ENCODE peak calls at places on chromosome 6, in seven cellular contexts. A is upper lobe of right lung, J is ascending aorta, I is left ventricle myocardium inferior, E is stomach, R is neural progenitor cell, W is AG04450. M is an unnamed sample. For H3K27me3, the result is how much of the 10 kb centered on the place peaks cover.

GRCh38 chr6:29679962-29680361 is 990 bp downstream of the ZFP57 start:
- DNase-seq in I (no peak), W (no peak), J (no peak), E (no peak), R (no peak), A (no peak), M (no peak)

GRCh38 chr6:108779521-108779920 is 68.7 kb upstream of the ARMC2 start:
- DNase-seq in A (no peak), E (no peak), W (no peak), J (no peak), I (no peak), R (no peak), M (no peak)

GRCh38 chr6:164243949-164244348 is 829.4 kb downstream of the QKI start:
- DNase-seq in J (no peak), W (no peak), E (no peak), A (no peak), R (no peak), I (no peak), M (no peak)

GRCh38 chr6:133899556-133899955 is 10.6 kb downstream of the TCF21 start:
- DNase-seq in J (no peak), W (no peak), A (no peak), E (no peak), I (no peak), R (no peak), M (no peak)

GRCh38 chr6:84768442-84769174 is 4.2 kb upstream of the TBX18 start:
- DNase-seq in W (no peak), A (no peak), I (no peak), R (peak), J (no peak), E (no peak), M (no peak)

GRCh38 chr6:6293317-6293716 is 27.1 kb downstream of the F13A1 start:
- DNase-seq in J (no peak), R (no peak), E (no peak), A (no peak), I (no peak), W (no peak), M (no peak)

GRCh38 chr6:44054635-44055559 is 72.4 kb downstream of the MRPL14 start:
- DNase-seq in R (no peak), E (no peak), W (no peak), J (no peak), A (no peak), I (no peak), M (peak)

GRCh38 chr6:102736941-102737368 is 1343.4 kb downstream of the GRIK2 start:
- DNase-seq in J (no peak), A (no peak), W (peak), E (no peak), R (no peak), I (no peak), M (peak)

GRCh38 chr6:9848094-9848493 is 566.8 kb downstream of the TFAP2A start:
- DNase-seq in I (no peak), A (no peak), R (no peak), W (no peak), J (no peak), E (no peak), M (no peak)

GRCh38 chr6:33620584-33621395 is at the start of gene ITPR3:
- DNase-seq in E (peak), A (peak), R (peak), W (no peak), J (no peak), I (peak), M (no peak)

DNA sequence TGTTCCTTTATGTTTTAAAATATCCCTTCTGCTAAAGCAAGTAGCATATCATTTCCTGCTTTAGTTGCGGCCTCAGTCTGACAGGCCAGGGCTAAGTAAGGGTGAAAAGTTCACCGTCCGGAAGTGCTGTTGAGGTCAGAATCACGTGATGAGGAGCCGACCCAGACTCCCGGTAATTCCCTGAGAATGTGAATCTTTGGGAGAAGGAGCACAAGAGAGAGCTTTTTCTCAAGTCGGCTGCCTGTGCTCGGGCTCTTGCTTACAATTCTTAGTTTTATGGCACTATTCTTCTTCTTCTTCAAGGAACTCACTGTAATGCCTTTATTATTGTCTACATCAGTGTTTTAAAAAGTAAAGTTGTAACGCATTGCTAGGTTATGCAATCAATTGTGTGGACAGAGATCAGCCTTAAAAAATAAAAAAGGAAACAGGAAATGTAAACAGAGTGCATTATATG is 309.3 kb downstream of the PRL start:
- DNase-seq in J (peak), I (peak), W (peak), E (peak), A (no peak), R (peak), M (peak)
- H3K4me3 ChIP-seq in J (no peak), I (peak), W (peak), E (peak), A (peak), R (no peak), M (no peak)

GRCh38 chr6:40990301-40990700 is 48.7 kb downstream of the UNC5CL start:
- DNase-seq in R (no peak), I (no peak), E (no peak), W (no peak), J (no peak), A (no peak), M (no peak)
- TF ChIP-seq CTCF in R (no peak), I (no peak), E (no peak), W (peak), J (no peak), A (no peak), M (peak)

DNA sequence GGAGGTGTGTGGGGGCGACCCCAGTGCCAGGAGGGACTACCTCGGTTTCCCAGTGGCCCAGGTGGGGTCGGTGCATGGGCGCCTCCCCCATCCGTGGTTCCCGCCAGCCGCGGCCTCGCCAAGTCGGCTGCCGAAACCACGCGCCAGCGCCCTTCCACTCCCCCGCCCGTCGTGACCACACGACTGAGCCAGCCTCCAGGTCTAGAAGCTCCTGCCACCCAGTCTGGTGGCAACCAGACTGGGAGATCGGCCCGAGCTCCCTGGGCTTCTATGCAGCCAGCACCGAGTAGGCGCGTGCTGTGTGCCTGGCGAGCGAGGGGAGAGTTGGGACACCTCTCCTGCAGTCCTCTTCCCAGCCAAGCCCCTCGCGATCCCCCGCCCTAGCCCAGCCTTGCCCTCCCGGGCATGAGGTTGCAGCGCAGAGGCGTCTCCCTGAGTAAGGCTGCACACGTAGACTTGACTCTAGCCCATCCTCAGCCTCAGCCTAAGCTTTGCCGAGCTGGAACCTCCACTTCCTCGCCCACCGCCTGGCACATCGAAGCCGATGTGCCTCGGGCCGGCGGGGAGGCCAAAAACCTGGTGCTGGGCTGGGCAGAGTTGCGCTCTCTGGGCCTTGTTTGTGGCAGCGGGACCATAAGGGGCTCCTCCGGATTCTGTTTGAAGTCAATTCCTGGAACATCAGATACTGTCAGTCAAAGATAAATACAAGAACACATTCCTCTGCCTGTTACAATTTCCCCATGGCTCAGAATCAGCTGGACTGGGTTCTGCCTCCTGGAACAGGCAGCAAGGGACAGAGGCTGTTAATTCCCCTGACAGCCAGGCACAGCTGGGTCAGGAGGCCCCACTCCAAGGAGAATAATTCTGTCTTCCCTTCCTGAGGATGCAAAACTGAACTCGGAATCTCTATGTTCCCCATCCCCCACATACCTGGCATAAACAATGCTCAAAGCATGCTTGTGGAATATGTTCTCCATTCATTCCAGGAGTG is 1.5 kb upstream of the CPNE5 start:
- DNase-seq in I (peak), E (no peak), J (no peak), R (peak), W (no peak), A (no peak), M (no peak)
- H3K27me3 ChIP-seq in I (under half), E (under half), J (under half), R (half or more), W (under half), A (under half), M (under half)

GRCh38 chr6:151067684-151068596 is 171.8 kb upstream of the AKAP12 start:
- DNase-seq in R (no peak), A (no peak), W (peak), J (no peak), I (peak), E (peak), M (peak)
- H3K4me3 ChIP-seq in R (no peak), A (no peak), W (no peak), J (no peak), I (no peak), E (no peak), M (no peak)

M was measured in BJ.